ENCODE peak calls at places on chromosomes 1 and 21, in seven cellular contexts. P is BE2C, C is ovary, O is neuronal stem cell, L is K562, H is A549, U is small intestine. V is an unnamed sample.

GRCh38 chr1:91513160-91513559 is 12.5 kb downstream of the CDC7 start:
- DNase-seq in P (no peak), L (no peak), H (no peak), O (no peak), U (no peak), C (no peak), V (no peak)

GRCh38 chr1:154747380-154747779 is 122.7 kb downstream of the KCNN3 start:
- DNase-seq in L (no peak), H (no peak), P (no peak), O (no peak), C (no peak), U (no peak), V (no peak)

GRCh38 chr1:58649555-58649954 is 50.3 kb downstream of the MYSM1 start:
- DNase-seq in H (no peak), C (peak; percentile 28), O (no peak), P (peak; percentile 33), L (no peak), U (peak; percentile 41), V (no peak)

GRCh38 chr1:202154766-202155477 is 5.5 kb downstream of the PTPN7 start:
- DNase-seq in P (peak; percentile 51), U (peak; percentile 68), L (peak; percentile 73), C (peak; percentile 56), H (peak; percentile 80), O (peak; percentile 56), V (no peak)

GRCh38 chr1:87292684-87293493 is 35.8 kb upstream of the LMO4 start:
- DNase-seq in U (peak; percentile 49), H (peak; percentile 48), C (peak; percentile 64), P (peak; percentile 66), L (peak; percentile 49), O (peak; percentile 82), V (no peak)

GRCh38 chr1:201016943-201017827 is 6.3 kb downstream of the KIF21B start:
- DNase-seq in O (no peak), U (no peak), L (no peak), H (no peak), P (peak; percentile 86), C (no peak), V (no peak)

GRCh38 chr1:38941093-38941492 is 537 bp downstream of the RHBDL2 start:
- DNase-seq in H (no peak), L (no peak), O (no peak), C (no peak), P (no peak), U (no peak), V (no peak)

GRCh38 chr1:162929177-162929576 is 68.2 kb upstream of the CCDC190 start:
- DNase-seq in C (no peak), H (no peak), O (no peak), U (no peak), P (no peak), L (no peak), V (no peak)

GRCh38 chr1:94922756-94923465 is 4.0 kb downstream of the CNN3 start:
- DNase-seq in U (peak; percentile 58), H (no peak), P (no peak), O (no peak), L (no peak), C (no peak), V (no peak)

GRCh38 chr1:43707191-43708005 is at the start of gene ST3GAL3:
- DNase-seq in H (peak; percentile 86), P (peak; percentile 90), U (peak; percentile 92), C (peak; percentile 86), O (peak; percentile 85), L (peak; percentile 99), V (peak; percentile 96)

GRCh38 chr1:42766723-42767509 is at the start of the genes C1orf50 and P3H1:
- DNase-seq in H (peak; percentile 96), P (peak; percentile 97), U (peak; percentile 100), L (peak; percentile 96), C (peak; percentile 99), O (peak; percentile 99), V (peak; percentile 99)

GRCh38 chr1:178528963-178529355 is 16.1 kb downstream of the TEX35 start:
- DNase-seq in H (no peak), C (no peak), O (no peak), U (no peak), L (no peak), P (no peak), V (no peak)

GRCh38 chr1:12697406-12697805 is 18.5 kb upstream of the AADACL3 start:
- DNase-seq in H (no peak), C (no peak), L (no peak), P (no peak), O (no peak), U (no peak), V (no peak)

GRCh38 chr1:1088036-1088800 is 14.1 kb upstream of the RNF223 start:
- DNase-seq in C (peak; percentile 13), L (no peak), H (no peak), O (no peak), P (peak; percentile 10), U (no peak), V (no peak)

GRCh38 chr1:4652631-4653327 is 1.6 kb upstream of the AJAP1 start:
- DNase-seq in P (peak; percentile 42), L (peak; percentile 85), C (peak; percentile 57), O (peak; percentile 62), H (peak; percentile 58), U (peak; percentile 18), V (no peak)

GRCh38 chr1:197915797-197916686 is 1.1 kb upstream of the LHX9 start:
- DNase-seq in P (peak; percentile 95), U (peak; percentile 46), H (peak; percentile 82), C (peak; percentile 82), O (peak; percentile 79), L (no peak), V (peak; percentile 75)

GRCh38 chr1:8495928-8496401 is 178.1 kb downstream of the SLC45A1 start:
- DNase-seq in H (peak; percentile 12), C (no peak), P (no peak), U (no peak), L (peak; percentile 21), O (no peak), V (no peak)

GRCh38 chr1:26542781-26543443 is 13.4 kb downstream of the RPS6KA1 start:
- DNase-seq in O (no peak), C (no peak), L (no peak), U (no peak), H (no peak), P (no peak), V (no peak)
- H3K4me1 ChIP-seq in O (peaks cover 9% of the 10 kb centered on the region), C (peaks cover 3% of the 10 kb centered on the region), L (peaks cover 39% of the 10 kb centered on the region), U (no peaks in the 10 kb centered on the region), H (peaks cover 8% of the 10 kb centered on the region), P (no peaks in the 10 kb centered on the region), V (peaks cover 26% of the 10 kb centered on the region)

DNA sequence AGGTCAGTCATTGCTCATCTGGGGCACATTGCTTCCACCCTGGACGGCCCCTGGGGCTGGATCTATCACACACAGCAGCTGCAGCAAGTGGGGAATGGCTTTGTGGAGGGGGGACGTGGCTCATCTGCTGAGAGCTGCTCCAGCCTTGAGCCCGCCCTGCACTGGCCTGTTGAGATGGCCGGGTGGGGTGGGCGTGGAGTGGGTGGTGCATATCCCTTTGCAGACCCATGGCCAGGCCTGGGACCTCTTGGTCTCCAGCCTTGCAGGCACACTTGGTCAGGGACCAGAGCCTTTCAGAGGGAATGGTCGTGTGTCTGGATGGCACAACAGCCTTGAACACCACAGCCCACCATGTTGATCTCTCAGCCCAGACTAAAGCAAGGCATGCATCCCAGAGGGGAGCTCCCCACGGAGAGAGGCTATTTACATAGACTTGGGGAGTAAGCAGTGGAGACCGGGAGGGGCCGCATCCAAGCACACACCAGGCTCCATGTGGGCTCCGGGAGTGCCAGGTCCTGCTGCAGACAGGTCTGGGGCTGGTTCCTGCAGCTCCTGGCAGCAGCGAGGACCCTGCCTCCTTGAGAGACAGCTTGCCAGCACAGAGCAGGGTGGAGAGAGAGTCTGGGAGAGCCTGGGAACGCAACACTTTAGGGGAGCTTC is 52.8 kb upstream of the SELENON start:
- DNase-seq in P (no peak), H (no peak), L (no peak), U (no peak), O (no peak), C (no peak), V (no peak)
- H3K4me1 ChIP-seq in P (peaks cover 9% of the 10 kb centered on the region), H (no peaks in the 10 kb centered on the region), L (peaks cover 6% of the 10 kb centered on the region), U (no peaks in the 10 kb centered on the region), O (peaks cover 21% of the 10 kb centered on the region), C (peaks cover 14% of the 10 kb centered on the region), V (no peaks in the 10 kb centered on the region)

DNA sequence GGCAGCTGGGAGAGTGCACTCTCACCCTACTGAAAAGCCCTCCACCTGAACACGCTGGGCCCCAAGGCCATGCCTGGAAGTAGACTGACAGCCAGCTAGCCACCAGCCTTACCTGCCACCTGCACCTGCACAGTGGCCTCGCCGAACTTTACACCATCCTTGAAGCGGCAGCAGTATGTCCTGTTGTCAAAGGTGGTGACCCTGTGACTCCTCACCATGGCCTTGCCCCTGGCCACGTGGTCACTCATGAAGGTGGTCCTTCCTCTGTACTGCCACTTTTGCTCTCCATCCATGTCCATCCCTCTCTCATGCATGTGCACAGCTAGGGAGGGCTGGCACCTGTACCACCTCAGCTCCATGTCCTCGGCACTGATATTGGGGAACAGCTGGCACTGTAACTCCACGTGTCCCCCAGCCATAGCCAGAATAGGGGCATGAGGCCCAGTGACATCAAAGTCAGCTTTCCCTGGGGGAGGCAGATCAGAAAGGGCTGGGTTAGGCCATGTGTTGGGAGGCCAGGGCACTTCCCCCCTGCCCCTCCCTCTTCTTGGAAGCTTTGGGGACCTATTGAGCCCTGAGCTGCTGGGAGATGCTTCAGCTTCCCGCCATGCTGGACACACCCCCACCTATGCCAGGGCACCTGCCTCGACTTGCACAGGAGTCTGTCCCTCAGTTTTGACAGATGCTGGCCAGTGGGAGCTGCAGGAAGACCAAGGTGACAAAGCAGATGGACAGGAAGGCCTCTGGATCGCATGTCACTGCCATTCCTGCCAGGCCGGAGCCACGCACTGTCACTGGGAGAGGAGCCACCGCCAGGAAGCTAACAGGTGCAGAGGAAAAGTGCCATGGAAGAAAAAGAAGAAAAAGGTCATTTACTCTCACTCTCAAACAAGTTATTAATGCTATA is 24.6 kb downstream of the RNF187 start:
- DNase-seq in P (no peak), L (no peak), O (no peak), C (no peak), U (no peak), H (no peak), V (no peak)
- H3K4me1 ChIP-seq in P (no peaks in the 10 kb centered on the region), L (peaks cover 48% of the 10 kb centered on the region), O (no peaks in the 10 kb centered on the region), C (no peaks in the 10 kb centered on the region), U (no peaks in the 10 kb centered on the region), H (no peaks in the 10 kb centered on the region), V (no peaks in the 10 kb centered on the region)

GRCh38 chr21:43720539-43721224 is 1.8 kb downstream of the PDXK start:
- DNase-seq in L (no peak), P (no peak), H (no peak), U (no peak), C (no peak), O (no peak), V (no peak)
- H3K4me1 ChIP-seq in L (peaks cover 58% of the 10 kb centered on the region), P (no peaks in the 10 kb centered on the region), H (peaks cover 64% of the 10 kb centered on the region), U (peaks cover 2% of the 10 kb centered on the region), C (peaks cover 21% of the 10 kb centered on the region), O (peaks cover 12% of the 10 kb centered on the region), V (peaks cover 32% of the 10 kb centered on the region)

GRCh38 chr21:17789660-17790059 is 29.5 kb downstream of the C21orf91 start:
- DNase-seq in P (no peak), L (no peak), H (no peak), O (no peak), C (no peak), U (no peak), V (no peak)
- H3K4me1 ChIP-seq in P (peaks cover 24% of the 10 kb centered on the region), L (no peaks in the 10 kb centered on the region), H (no peaks in the 10 kb centered on the region), O (no peaks in the 10 kb centered on the region), C (no peaks in the 10 kb centered on the region), U (no peaks in the 10 kb centered on the region), V (no peaks in the 10 kb centered on the region)

V was measured in RWPE2.